ENCODE peak calls at places on chromosomes 16 and 17, in five cellular contexts. Q is cardiac fibroblast, O is astrocyte of the cerebellum, H is thoracic aorta, Z is AG10803. G is an unnamed sample.

GRCh38 chr16:81061855-81062608 is 15.0 kb downstream of the C16orf46 start:
- DNase-seq in Q (no peak), H (no peak), O (no peak), Z (no peak), G (no peak)

GRCh38 chr16:2037631-2038358 is 9.8 kb downstream of the NTHL1 start:
- DNase-seq in Q (no peak), O (no peak), H (no peak), Z (peak), G (no peak)

GRCh38 chr16:88208112-88208511 is 174.6 kb upstream of the ZNF469 start:
- DNase-seq in Q (no peak), Z (no peak), H (no peak), O (no peak), G (no peak)

GRCh38 chr16:10791048-10791447 is 27.5 kb downstream of the TVP23A start:
- DNase-seq in O (no peak), Z (no peak), H (no peak), Q (no peak), G (no peak)

GRCh38 chr16:68041783-68042182 is 18.7 kb downstream of the DUS2 start:
- DNase-seq in Z (no peak), H (no peak), O (no peak), Q (no peak), G (no peak)

GRCh38 chr16:88289549-88290344 is 93.0 kb upstream of the ZNF469 start:
- DNase-seq in Z (peak), O (no peak), H (no peak), Q (peak), G (no peak)

GRCh38 chr16:12459401-12459791 is 344.3 kb downstream of the CPPED1 start:
- DNase-seq in O (no peak), Z (no peak), Q (no peak), H (peak), G (no peak)

GRCh38 chr16:29710227-29711219 is 31.5 kb downstream of the QPRT start:
- DNase-seq in Z (peak), O (peak), H (no peak), Q (peak), G (peak)

GRCh38 chr16:83727018-83727417 is 80.8 kb upstream of the HSBP1 start:
- DNase-seq in H (no peak), Z (peak), O (peak), Q (peak), G (no peak)

GRCh38 chr17:14048169-14048568 is 21.1 kb upstream of the COX10 start:
- DNase-seq in H (no peak), O (no peak), Q (peak), Z (no peak), G (no peak)

GRCh38 chr16:56294599-56294998 is 103.3 kb downstream of the GNAO1 start:
- DNase-seq in Q (peak), H (no peak), Z (peak), O (peak), G (peak)

GRCh38 chr17:32241521-32242094 is 24.0 kb upstream of the RHBDL3 start:
- DNase-seq in Q (no peak), H (no peak), Z (no peak), O (no peak), G (no peak)

GRCh38 chr17:28379814-28380571 is 8.5 kb downstream of the SARM1 start:
- DNase-seq in H (no peak), Q (peak), Z (peak), O (no peak), G (no peak)

GRCh38 chr16:66523861-66524354 is 26.0 kb downstream of the TK2 start:
- DNase-seq in Z (no peak), O (no peak), Q (peak), H (no peak), G (no peak)

GRCh38 chr16:13994239-13995106 is 74.5 kb downstream of the ERCC4 start:
- DNase-seq in Q (no peak), Z (no peak), H (no peak), O (no peak), G (no peak)

GRCh38 chr16:85162478-85163277 is 50.4 kb upstream of the CIBAR2 start:
- DNase-seq in H (peak), Z (peak), Q (peak), O (no peak), G (no peak)

GRCh38 chr17:27463235-27463677 is 7.0 kb downstream of the KSR1 start:
- DNase-seq in H (no peak), Q (no peak), Z (peak), O (peak), G (no peak)

GRCh38 chr16:46883353-46883689 is 841 bp upstream of the GPT2 start:
- DNase-seq in Z (no peak), O (no peak), Q (no peak), H (no peak), G (no peak)

GRCh38 chr16:82888616-82889015 is 261.8 kb downstream of the CDH13 start:
- DNase-seq in Q (no peak), H (no peak), Z (peak), O (peak), G (peak)

GRCh38 chr16:75460441-75460840 is 4.0 kb downstream of the TMEM170A start:
- DNase-seq in Z (peak), Q (no peak), O (no peak), H (no peak), G (no peak)

GRCh38 chr17:68461589-68461988 is 4.3 kb upstream of the WIPI1 start:
- DNase-seq in Q (no peak), O (no peak), H (no peak), Z (no peak), G (no peak)

GRCh38 chr17:56570199-56570598 is 23.3 kb upstream of the NOG start:
- DNase-seq in O (no peak), Q (no peak), Z (no peak), H (no peak), G (no peak)

GRCh38 chr17:44518032-44518431 is 14.8 kb upstream of the GPATCH8 start:
- DNase-seq in Q (peak), Z (peak), O (no peak), H (no peak), G (no peak)

GRCh38 chr16:49437344-49437743 is 63.7 kb downstream of the C16orf78 start:
- DNase-seq in Z (no peak), Q (no peak), O (no peak), H (no peak), G (no peak)

GRCh38 chr17:48077555-48077954 is 23.7 kb downstream of the CBX1 start:
- DNase-seq in O (no peak), Q (no peak), Z (no peak), H (no peak), G (no peak)

GRCh38 chr17:82424001-82424862 is 5.8 kb upstream of the OGFOD3 start:
- DNase-seq in Z (peak), O (no peak), H (no peak), Q (peak), G (no peak)

GRCh38 chr17:19621697-19622096 is 26.9 kb upstream of the ALDH3A2 start:
- DNase-seq in O (no peak), Z (no peak), H (no peak), Q (no peak), G (no peak)

GRCh38 chr17:19619705-19620325 is 28.7 kb upstream of the ALDH3A2 start:
- DNase-seq in Q (no peak), H (no peak), O (no peak), Z (no peak), G (no peak)

GRCh38 chr17:19613979-19614378 is 34.6 kb upstream of the ALDH3A2 start:
- DNase-seq in O (no peak), Q (no peak), Z (no peak), H (no peak), G (no peak)

GRCh38 chr17:19614900-19615299 is 33.7 kb upstream of the ALDH3A2 start:
- DNase-seq in Q (no peak), Z (no peak), H (no peak), O (no peak), G (no peak)

GRCh38 chr17:19618015-19618414 is 30.5 kb upstream of the ALDH3A2 start:
- DNase-seq in Q (no peak), O (no peak), H (no peak), Z (no peak), G (no peak)
- H3K4me3 ChIP-seq in Q (no peak), O (no peak), H (no peak), Z (no peak), G (no peak)

DNA sequence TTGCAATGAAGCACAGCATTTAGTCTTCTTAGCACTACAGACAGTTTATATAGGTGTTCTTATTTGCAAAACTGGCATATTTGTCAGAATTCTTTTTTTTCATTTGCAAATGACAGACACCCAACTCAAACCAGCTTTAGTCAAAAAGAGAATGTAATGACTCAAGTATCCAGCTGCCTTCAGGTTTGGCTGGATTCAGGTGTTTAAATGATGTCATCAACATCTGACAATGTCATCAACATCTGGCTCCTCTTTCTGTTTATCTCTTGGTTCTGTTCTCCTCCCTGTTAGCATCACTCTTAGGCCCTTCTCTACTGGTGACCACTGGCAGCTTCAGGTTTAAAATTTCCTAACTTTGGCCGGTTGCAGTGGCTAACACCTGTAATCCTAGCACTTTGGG is 18.9 kb downstream of the TMC5 start:
- DNase-seq in O (no peak), Z (no peak), H (no peak), Q (no peak), G (no peak)
- TF ChIP-seq CTCF in O (no peak), Z (no peak), H (no peak), Q (no peak), G (no peak)

GRCh38 chr17:7557825-7558543 is 566 bp upstream of the TNFSF13 start:
- DNase-seq in Q (peak), O (no peak), Z (peak), H (no peak), G (no peak)
- H3K4me3 ChIP-seq in Q (no peak), O (no peak), Z (peak), H (peak), G (no peak)

GRCh38 chr16:3578121-3578520 is 918 bp upstream of the NLRC3 start:
- DNase-seq in O (no peak), Z (no peak), Q (no peak), H (no peak), G (no peak)

GRCh38 chr16:3575491-3575890 is 1.7 kb downstream of the NLRC3 start:
- DNase-seq in O (no peak), Z (no peak), Q (no peak), H (no peak), G (no peak)

GRCh38 chr16:3574195-3574594 is 3.0 kb downstream of the NLRC3 start:
- DNase-seq in Z (no peak), H (no peak), O (no peak), Q (no peak), G (no peak)

GRCh38 chr16:3577302-3577752 is at the start of gene NLRC3:
- DNase-seq in O (no peak), Q (no peak), Z (no peak), H (no peak), G (no peak)

GRCh38 chr16:3576211-3576610 is 992 bp downstream of the NLRC3 start:
- DNase-seq in Q (no peak), H (no peak), Z (no peak), O (no peak), G (no peak)
- TF ChIP-seq CTCF in Q (no peak), H (no peak), Z (no peak), O (no peak), G (no peak)

GRCh38 chr17:58606934-58607333 is 84.9 kb downstream of the TEX14 start:
- DNase-seq in Q (no peak), O (no peak), H (no peak), Z (no peak), G (no peak)
- H3K4me3 ChIP-seq in Q (no peak), O (no peak), H (no peak), Z (no peak), G (no peak)

DNA sequence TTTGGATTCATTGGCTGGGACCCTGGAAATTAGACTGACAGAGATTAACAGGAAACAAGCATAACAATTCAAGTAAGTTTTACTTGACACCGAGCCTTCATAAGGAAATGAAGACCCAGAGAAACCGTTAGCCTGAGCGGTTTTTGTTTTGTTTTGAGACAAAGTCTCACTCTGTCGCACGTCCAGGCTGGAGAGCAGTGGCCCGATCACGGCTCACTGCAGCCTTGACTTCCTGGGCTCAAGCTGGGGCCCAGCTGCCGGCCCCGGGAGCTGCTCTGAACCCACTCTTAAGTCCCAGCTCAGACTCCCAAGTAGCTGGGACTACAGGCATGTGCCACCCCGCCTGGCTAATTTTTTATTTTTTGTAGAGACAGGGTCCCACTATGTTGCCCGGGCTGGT is 321.3 kb downstream of the SEC14L1 start:
- DNase-seq in Q (no peak), O (no peak), H (no peak), Z (no peak), G (no peak)
- TF ChIP-seq CTCF in Q (no peak), O (no peak), H (no peak), Z (no peak), G (no peak)

GRCh38 chr17:74860999-74861553 is 1.4 kb upstream of the GRIN2C start:
- DNase-seq in O (no peak), Q (no peak), H (no peak), Z (no peak), G (no peak)
- H3K4me3 ChIP-seq in O (no peak), Q (no peak), H (peak), Z (no peak), G (no peak)